ENCODE peak calls at places on chromosomes 3 and 15, in five cellular contexts. R, B, S, G and U are unnamed samples.
A peak's percentile ranks its signal among the peaks of the same experiment; 100 is the strongest.

GRCh38 chr3:189392969-189393368 is 221.2 kb downstream of the TPRG1 start:
- DNase-seq in R (no peak), B (no peak), S (peak; percentile 89), G (no peak), U (peak; percentile 17)

GRCh38 chr3:115977866-115978265 is 354.6 kb downstream of the GAP43 start:
- DNase-seq in R (no peak), B (no peak), S (no peak), G (no peak), U (no peak)

GRCh38 chr15:65553691-65554090 is 23.4 kb downstream of the HACD3 start:
- DNase-seq in R (no peak), B (no peak), S (no peak), G (no peak), U (no peak)

GRCh38 chr3:177282028-177282655 is 84.9 kb upstream of the TBL1XR1 start:
- DNase-seq in R (no peak), B (no peak), S (peak; percentile 59), G (no peak), U (no peak)

GRCh38 chr3:38843898-38844297 is 27.9 kb upstream of the SCN10A start:
- DNase-seq in R (peak; percentile 70), B (no peak), S (no peak), G (no peak), U (no peak)

GRCh38 chr3:42660898-42661297 is 7.4 kb downstream of the ZBTB47 start:
- DNase-seq in R (no peak), B (no peak), S (no peak), G (no peak), U (no peak)

GRCh38 chr3:42535981-42536784 is 33.7 kb downstream of the VIPR1 start:
- DNase-seq in R (no peak), B (peak; percentile 44), S (peak; percentile 73), G (no peak), U (peak; percentile 31)

GRCh38 chr3:71258116-71258515 is 325.4 kb downstream of the FOXP1 start:
- DNase-seq in R (peak; percentile 78), B (no peak), S (no peak), G (no peak), U (no peak)

GRCh38 chr15:48221261-48221660 is 15.2 kb downstream of the SLC12A1 start:
- DNase-seq in R (no peak), B (no peak), S (no peak), G (no peak), U (no peak)

GRCh38 chr15:44286814-44287555 is 1.5 kb upstream of the GOLM2 start:
- DNase-seq in R (no peak), B (no peak), S (no peak), G (no peak), U (no peak)

GRCh38 chr3:60053518-60054265 is 1003.9 kb upstream of the CFAP20DC start:
- DNase-seq in R (peak; percentile 59), B (no peak), S (no peak), G (no peak), U (no peak)

GRCh38 chr3:18667552-18667951 is 242.4 kb upstream of the SATB1 start:
- DNase-seq in R (no peak), B (no peak), S (no peak), G (no peak), U (no peak)

GRCh38 chr15:84598993-84599392 is 1.8 kb upstream of the ZSCAN2 start:
- DNase-seq in R (peak; percentile 66), B (no peak), S (no peak), G (no peak), U (no peak)

GRCh38 chr3:11757441-11757875 is 89.2 kb downstream of the TAMM41 start:
- DNase-seq in R (peak; percentile 80), B (no peak), S (no peak), G (no peak), U (no peak)

GRCh38 chr3:169659858-169660614 is 3.5 kb downstream of the MECOM start:
- DNase-seq in R (no peak), B (no peak), S (no peak), G (no peak), U (no peak)

GRCh38 chr3:12444582-12445468 is 39.5 kb upstream of the TSEN2 start:
- DNase-seq in R (no peak), B (no peak), S (peak; percentile 89), G (no peak), U (no peak)

GRCh38 chr3:117263735-117264134 is 554.2 kb downstream of the TUSC7 start:
- DNase-seq in R (peak; percentile 44), B (no peak), S (no peak), G (no peak), U (no peak)

GRCh38 chr3:187975571-187976360 is 178.2 kb upstream of the LPP start:
- DNase-seq in R (no peak), B (peak; percentile 54), S (no peak), G (peak; percentile 21), U (no peak)

GRCh38 chr15:47511241-47511640 is 206.1 kb upstream of the SEMA6D start:
- DNase-seq in R (no peak), B (no peak), S (no peak), G (no peak), U (no peak)

GRCh38 chr15:32861741-32862140 is 143.9 kb downstream of the GREM1 start:
- DNase-seq in R (peak; percentile 73), B (no peak), S (peak; percentile 37), G (no peak), U (no peak)

GRCh38 chr15:66412213-66412612 is 25.5 kb downstream of the MAP2K1 start:
- DNase-seq in R (no peak), B (no peak), S (no peak), G (no peak), U (no peak)

GRCh38 chr3:1942751-1943150 is 155.9 kb upstream of the CNTN4 start:
- DNase-seq in R (no peak), B (no peak), S (no peak), G (no peak), U (no peak)

GRCh38 chr3:150723946-150724345 is 20.2 kb upstream of the ERICH6 start:
- DNase-seq in R (no peak), B (no peak), S (peak; percentile 46), G (no peak), U (no peak)

GRCh38 chr15:36468746-36469145 is 110.7 kb upstream of the CDIN1 start:
- DNase-seq in R (peak; percentile 100), B (no peak), S (peak; percentile 23), G (peak; percentile 15), U (peak; percentile 67)

GRCh38 chr3:133843634-133844033 is 38.0 kb downstream of the SRPRB start:
- DNase-seq in R (peak; percentile 89), B (no peak), S (no peak), G (no peak), U (no peak)

DNA sequence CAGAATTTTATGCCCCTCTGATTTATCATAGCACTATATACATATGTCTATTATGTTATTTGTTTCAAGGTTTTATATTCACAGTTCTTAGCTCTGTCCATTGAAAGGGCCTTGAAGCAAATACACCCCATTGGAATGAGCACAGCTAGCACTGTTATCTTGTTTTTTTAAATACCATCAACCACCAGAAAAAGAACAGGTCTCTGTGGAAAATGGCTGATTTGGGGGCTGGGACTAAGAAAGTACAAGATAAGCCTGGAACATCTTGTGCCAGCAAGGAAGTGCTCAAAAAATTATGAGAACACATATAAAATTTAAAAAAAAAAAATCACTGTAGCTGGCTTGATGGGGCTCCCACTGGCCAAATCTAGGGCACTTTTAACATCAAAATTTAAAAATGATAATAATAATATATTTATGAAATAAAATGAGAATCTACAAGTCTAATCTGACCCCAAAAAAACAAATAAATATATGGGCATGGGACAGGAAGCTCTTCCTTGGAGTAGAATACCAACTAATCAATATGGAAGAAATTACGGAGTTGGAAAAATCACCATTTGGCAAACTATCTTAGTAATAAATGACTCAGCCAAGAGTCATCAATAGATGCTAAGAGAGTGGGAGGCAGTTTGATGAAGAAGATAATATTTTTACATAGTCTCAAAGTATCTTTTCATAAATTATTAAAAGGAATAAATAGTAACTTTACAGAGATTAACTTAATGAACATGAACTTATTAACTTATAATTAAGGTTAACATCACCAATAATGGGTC is 20.5 kb downstream of the IFT80 start:
- DNase-seq in R (no peak), B (no peak), S (no peak), G (no peak), U (no peak)
- H3K27ac ChIP-seq in R (no peak overlapping the region), B (no peak overlapping the region), S (no peak overlapping the region), G (no peak overlapping the region), U (no peak overlapping the region)

GRCh38 chr15:68286256-68286655 is 8.7 kb downstream of the FEM1B start:
- DNase-seq in R (no peak), B (no peak), S (no peak), G (no peak), U (no peak)

GRCh38 chr15:68289621-68290352 is 12.2 kb downstream of the FEM1B start:
- DNase-seq in R (no peak), B (no peak), S (no peak), G (no peak), U (no peak)

GRCh38 chr15:68290715-68291114 is 13.2 kb downstream of the FEM1B start:
- DNase-seq in R (no peak), B (no peak), S (no peak), G (no peak), U (no peak)

GRCh38 chr15:68292157-68292781 is 14.7 kb downstream of the FEM1B start:
- DNase-seq in R (no peak), B (no peak), S (no peak), G (no peak), U (no peak)

GRCh38 chr15:68289057-68289456 is 11.5 kb downstream of the FEM1B start:
- DNase-seq in R (no peak), B (no peak), S (no peak), G (no peak), U (no peak)
- H3K36me3 ChIP-seq in R (peaks cover 21% of the 10 kb centered on the region), B (peaks cover 39% of the 10 kb centered on the region), S (peaks cover 15% of the 10 kb centered on the region), G (peaks cover 39% of the 10 kb centered on the region), U (peaks cover 34% of the 10 kb centered on the region)

GRCh38 chr3:101383156-101383575 is 62.8 kb upstream of the IMPG2 start:
- DNase-seq in R (peak; percentile 63), B (no peak), S (no peak), G (no peak), U (no peak)

GRCh38 chr3:101383656-101384055 is 63.3 kb upstream of the IMPG2 start:
- DNase-seq in R (no peak), B (no peak), S (no peak), G (no peak), U (no peak)

GRCh38 chr3:101379695-101380376 is 59.5 kb upstream of the IMPG2 start:
- DNase-seq in R (no peak), B (no peak), S (no peak), G (no peak), U (no peak)

GRCh38 chr3:101384426-101384825 is 64.1 kb upstream of the IMPG2 start:
- DNase-seq in R (no peak), B (no peak), S (no peak), G (no peak), U (no peak)

GRCh38 chr3:101381809-101382208 is 61.4 kb upstream of the IMPG2 start:
- DNase-seq in R (peak; percentile 58), B (no peak), S (no peak), G (no peak), U (no peak)
- TF ChIP-seq CTCF in R (peak; percentile 69), B (peak; percentile 51), S (peak; percentile 46), G (peak; percentile 66), U (peak; percentile 29)

DNA sequence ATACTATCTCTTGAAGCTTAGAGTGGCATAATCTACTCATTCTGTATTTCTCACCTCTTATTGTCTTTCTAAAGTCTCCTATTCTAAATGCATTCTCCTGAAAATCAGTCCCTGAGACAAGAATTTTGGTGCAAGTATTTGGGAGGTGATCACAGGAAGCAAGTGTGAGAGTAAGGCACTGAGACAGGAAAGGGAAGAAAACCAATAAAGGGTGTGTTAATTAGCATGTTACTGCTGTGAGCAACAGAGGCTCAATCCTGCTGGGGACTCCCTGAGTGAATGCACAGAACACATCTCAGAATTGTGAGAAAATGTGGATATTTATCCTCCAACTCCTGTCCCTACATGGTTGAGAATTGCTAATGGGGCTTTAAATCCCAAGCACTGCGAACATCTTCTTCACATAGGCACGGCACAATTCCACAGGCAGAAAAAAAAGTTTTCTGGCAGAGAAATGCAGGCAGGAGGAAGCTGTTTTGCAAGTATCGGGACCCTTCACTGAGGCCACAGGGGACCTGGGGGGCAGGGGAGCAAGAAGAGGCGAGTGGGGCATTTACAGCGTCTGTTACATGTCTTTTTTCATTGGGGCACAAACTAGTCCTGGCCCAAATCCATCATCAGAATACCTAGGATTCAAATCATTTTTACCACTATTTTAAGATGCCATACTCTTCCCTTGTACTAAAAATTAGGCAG is 27.2 kb upstream of the STT3B start:
- DNase-seq in R (no peak), B (no peak), S (no peak), G (no peak), U (no peak)
- H3K27ac ChIP-seq in R (no peak overlapping the region), B (no peak overlapping the region), S (no peak overlapping the region), G (no peak overlapping the region), U (no peak overlapping the region)